ENCODE peak calls at places on chromosomes 13 and 19, in seven cellular contexts. R, O, B, E, D, X and U are unnamed samples.

GRCh38 chr13:52195052-52195837 is 35.8 kb upstream of the NEK3 start:
- DNase-seq in X (peak), R (no peak), B (no peak), O (no peak), E (peak), D (no peak), U (no peak)

GRCh38 chr13:33537691-33538090 is 252.1 kb upstream of the STARD13 start:
- DNase-seq in B (no peak), X (no peak), O (no peak), R (no peak), E (no peak), D (no peak), U (no peak)

GRCh38 chr19:51511353-51511752 is 9.8 kb upstream of the SIGLEC12 start:
- DNase-seq in E (no peak), D (no peak), B (peak), X (no peak), R (no peak), O (no peak), U (no peak)

GRCh38 chr13:40342461-40342860 is 324.0 kb downstream of the FOXO1 start:
- DNase-seq in B (no peak), D (no peak), E (no peak), X (no peak), O (no peak), R (no peak), U (no peak)

GRCh38 chr13:35956074-35956473 is 175.1 kb downstream of the DCLK1 start:
- DNase-seq in B (peak), R (no peak), X (no peak), O (no peak), D (no peak), E (no peak), U (no peak)

GRCh38 chr13:51152713-51153112 is 41.6 kb upstream of the C13orf42 start:
- DNase-seq in X (no peak), E (peak), R (no peak), B (peak), D (no peak), O (no peak), U (no peak)

GRCh38 chr13:26707122-26708006 is 53.2 kb downstream of the GPR12 start:
- DNase-seq in B (peak), E (peak), R (peak), X (peak), O (no peak), D (no peak), U (peak)

GRCh38 chr13:22926176-22927007 is 254.4 kb upstream of the SGCG start:
- DNase-seq in B (no peak), D (peak), O (no peak), E (no peak), R (no peak), X (peak), U (no peak)

GRCh38 chr13:110944121-110944967 is 29.5 kb upstream of the ANKRD10 start:
- DNase-seq in E (peak), O (no peak), R (peak), D (no peak), B (peak), X (peak), U (no peak)

GRCh38 chr13:110270507-110270906 is 36.5 kb downstream of the COL4A1 start:
- DNase-seq in R (no peak), E (no peak), D (no peak), O (no peak), X (no peak), B (no peak), U (no peak)

GRCh38 chr13:37960427-37960826 is 90.9 kb upstream of the TRPC4 start:
- DNase-seq in R (no peak), E (no peak), X (no peak), O (no peak), D (no peak), B (peak), U (no peak)

GRCh38 chr13:106997696-106998095 is 429.8 kb upstream of the ARGLU1 start:
- DNase-seq in E (no peak), R (no peak), O (no peak), D (no peak), B (no peak), X (no peak), U (no peak)

GRCh38 chr19:39686739-39687138 is 17.5 kb upstream of the LGALS14 start:
- DNase-seq in O (no peak), E (no peak), B (no peak), D (no peak), R (no peak), X (no peak), U (no peak)

GRCh38 chr19:52336117-52336811 is at the start of gene ZNF610:
- DNase-seq in E (peak), D (peak), B (peak), O (no peak), X (peak), R (peak), U (peak)

GRCh38 chr13:40060318-40061007 is 405.0 kb downstream of the COG6 start:
- DNase-seq in E (peak), B (peak), D (no peak), O (peak), X (peak), R (peak), U (no peak)